ENCODE peak calls at places on chromosomes 7 and 10, in six cellular contexts. A is body of pancreas, B is gastrocnemius medialis, H is uterus, P is Peyer's patch, Z is A549. R is an unnamed sample.

GRCh38 chr10:114374141-114374791 is 30.0 kb downstream of the AFAP1L2 start:
- DNase-seq in P (no peak), B (peak; percentile 18), H (peak; percentile 86), Z (no peak), A (no peak), R (no peak)

GRCh38 chr7:152137476-152138025 is 112.1 kb downstream of the GALNT11 start:
- DNase-seq in Z (no peak), H (no peak), P (no peak), A (no peak), B (no peak), R (peak; percentile 26)

GRCh38 chr7:151717415-151717814 is 159.5 kb downstream of the PRKAG2 start:
- DNase-seq in A (peak; percentile 35), P (no peak), B (no peak), H (no peak), Z (no peak), R (no peak)

GRCh38 chr10:126350216-126350992 is 37.9 kb downstream of the ADAM12 start:
- DNase-seq in P (no peak), B (no peak), H (no peak), Z (peak; percentile 7), A (no peak), R (no peak)

GRCh38 chr10:120978589-120979252 is 127.6 kb downstream of the WDR11 start:
- DNase-seq in P (no peak), A (no peak), B (no peak), H (peak; percentile 38), Z (no peak), R (no peak)

GRCh38 chr10:48655426-48656240 is 29.0 kb upstream of the WDFY4 start:
- DNase-seq in A (peak; percentile 84), H (peak; percentile 52), P (peak; percentile 88), B (peak; percentile 62), Z (peak; percentile 33), R (peak; percentile 93)

GRCh38 chr10:26855186-26855585 is 5.6 kb downstream of the ABI1 start:
- DNase-seq in H (no peak), A (no peak), B (no peak), Z (no peak), P (no peak), R (no peak)

GRCh38 chr10:118568327-118568848 is 27.1 kb downstream of the PRLHR start:
- DNase-seq in B (no peak), H (no peak), P (no peak), Z (peak; percentile 58), A (peak; percentile 67), R (peak; percentile 70)

GRCh38 chr7:70098133-70098561 is 499.9 kb downstream of the AUTS2 start:
- DNase-seq in A (no peak), Z (no peak), H (no peak), P (no peak), B (no peak), R (no peak)

GRCh38 chr10:75405201-75406143 is 3.9 kb upstream of the ZNF503 start:
- DNase-seq in H (peak; percentile 58), B (no peak), Z (no peak), A (peak; percentile 77), P (peak; percentile 55), R (no peak)

GRCh38 chr10:59865101-59865500 is 41.3 kb downstream of the CCDC6 start:
- DNase-seq in H (peak; percentile 29), P (no peak), A (peak; percentile 64), Z (peak; percentile 10), B (peak; percentile 24), R (no peak)

GRCh38 chr10:17432738-17433137 is 21.7 kb downstream of the ST8SIA6 start:
- DNase-seq in Z (no peak), A (no peak), P (no peak), B (no peak), H (no peak), R (no peak)

GRCh38 chr7:151351027-151351426 is 9.4 kb downstream of the NUB1 start:
- DNase-seq in Z (peak; percentile 35), H (no peak), A (no peak), P (no peak), B (no peak), R (peak; percentile 55)

GRCh38 chr7:159094919-159095915 is 49.5 kb downstream of the VIPR2 start:
- DNase-seq in P (peak; percentile 16), H (no peak), B (no peak), A (no peak), Z (no peak), R (no peak)

GRCh38 chr10:7610017-7610416 is 56.7 kb downstream of the ITIH5 start:
- DNase-seq in Z (no peak), H (no peak), B (no peak), P (no peak), A (no peak), R (no peak)

GRCh38 chr10:124324856-124325657 is 93.7 kb downstream of the OAT start:
- DNase-seq in A (no peak), H (no peak), Z (no peak), P (no peak), B (no peak), R (no peak)

GRCh38 chr7:92833024-92833765 is 3.2 kb downstream of the CDK6 start:
- DNase-seq in B (peak; percentile 46), P (peak; percentile 95), H (peak; percentile 78), A (peak; percentile 92), Z (peak; percentile 58), R (peak; percentile 94)

GRCh38 chr10:74282853-74283205 is 131.8 kb downstream of the ADK start:
- DNase-seq in P (no peak), B (no peak), Z (peak; percentile 4), H (no peak), A (no peak), R (no peak)

GRCh38 chr7:88223265-88223664 is 3.4 kb upstream of the SRI start:
- DNase-seq in P (no peak), A (no peak), B (no peak), Z (no peak), H (no peak), R (no peak)

GRCh38 chr7:88217675-88218427 is 2.0 kb downstream of the SRI start:
- DNase-seq in Z (no peak), P (no peak), A (no peak), H (no peak), B (no peak), R (no peak)

GRCh38 chr7:88218836-88219605 is 817 bp downstream of the SRI start:
- DNase-seq in P (peak; percentile 60), B (peak; percentile 15), H (peak; percentile 35), A (peak; percentile 63), Z (peak; percentile 25), R (no peak)

GRCh38 chr7:88218428-88218745 is 1.5 kb downstream of the SRI start:
- DNase-seq in A (no peak), H (no peak), B (no peak), P (no peak), Z (no peak), R (no peak)

GRCh38 chr7:88219781-88220747 is at the start of gene SRI:
- DNase-seq in P (peak; percentile 95), A (peak; percentile 88), B (peak; percentile 73), H (peak; percentile 83), Z (peak; percentile 80), R (peak; percentile 96)
- TF ChIP-seq POLR2A in P (peak; percentile 75), A (peak; percentile 86), B (peak; percentile 41), H (peak; percentile 30), Z (peak; percentile 86), R (no peak)

GRCh38 chr7:141915565-141915964 is 634 bp upstream of the OR9A4 start:
- DNase-seq in H (no peak), B (no peak), P (no peak), A (peak; percentile 60), Z (no peak), R (no peak)
- H3K4me1 ChIP-seq in H (no peaks in the 10 kb centered on the region), B (no peaks in the 10 kb centered on the region), P (no peaks in the 10 kb centered on the region), A (peaks cover 6% of the 10 kb centered on the region), Z (no peaks in the 10 kb centered on the region), R (no peaks in the 10 kb centered on the region)

GRCh38 chr7:1654111-1654510 is 16.0 kb upstream of the ELFN1 start:
- DNase-seq in P (no peak), H (no peak), Z (no peak), B (no peak), A (no peak), R (no peak)
- TF ChIP-seq POLR2A in P (no peak), H (no peak), Z (no peak), B (no peak), A (no peak), R (no peak)

DNA sequence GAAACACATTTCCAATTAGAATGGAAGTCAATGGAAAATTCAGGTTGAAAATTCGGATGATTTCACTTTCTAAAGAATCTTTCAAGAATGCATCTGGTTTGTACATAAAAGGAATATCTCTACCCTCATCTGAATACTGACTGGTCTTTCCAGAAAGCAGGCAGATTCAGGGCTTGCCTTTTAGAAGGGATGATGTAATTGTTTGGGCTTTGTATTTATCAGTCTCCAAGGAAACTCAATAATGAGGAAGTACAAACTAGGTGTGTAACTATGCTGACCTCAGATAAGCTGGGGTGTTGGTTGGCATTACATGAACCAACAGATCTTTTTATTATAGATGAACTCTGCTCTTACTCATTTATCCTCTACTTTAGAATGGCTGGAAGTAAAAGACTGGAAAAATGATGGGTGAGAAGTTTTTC is 24.1 kb downstream of the PDLIM1 start:
- DNase-seq in Z (peak; percentile 89), B (no peak), P (no peak), H (no peak), A (no peak), R (no peak)
- H3K4me1 ChIP-seq in Z (peaks cover 67% of the 10 kb centered on the region), B (peaks cover 72% of the 10 kb centered on the region), P (peaks cover 6% of the 10 kb centered on the region), H (peaks cover 6% of the 10 kb centered on the region), A (peaks cover 38% of the 10 kb centered on the region), R (peaks cover 35% of the 10 kb centered on the region)

DNA sequence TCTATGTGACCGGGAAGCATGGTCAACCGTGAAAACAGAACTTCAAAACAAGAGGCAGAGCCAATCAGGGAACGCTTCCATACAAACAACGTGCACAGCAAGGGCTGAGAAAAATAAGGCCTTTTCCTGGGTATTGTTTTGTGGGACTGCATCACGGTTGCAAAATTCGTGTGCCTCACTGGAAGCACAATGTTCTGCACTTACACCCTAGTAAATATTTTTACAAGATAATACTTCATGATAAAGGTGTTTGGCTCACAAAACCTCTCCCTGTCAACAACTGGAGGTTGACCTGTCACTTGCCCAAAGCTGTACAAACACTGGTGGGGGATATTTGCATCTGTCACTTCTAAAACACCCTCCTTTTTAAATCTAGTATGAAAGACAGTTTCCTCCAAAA is 37.0 kb downstream of the KLF6 start:
- DNase-seq in H (no peak), A (peak; percentile 40), B (no peak), P (no peak), Z (no peak), R (peak; percentile 90)
- TF ChIP-seq POLR2A in H (no peak), A (no peak), B (no peak), P (no peak), Z (no peak), R (no peak)

DNA sequence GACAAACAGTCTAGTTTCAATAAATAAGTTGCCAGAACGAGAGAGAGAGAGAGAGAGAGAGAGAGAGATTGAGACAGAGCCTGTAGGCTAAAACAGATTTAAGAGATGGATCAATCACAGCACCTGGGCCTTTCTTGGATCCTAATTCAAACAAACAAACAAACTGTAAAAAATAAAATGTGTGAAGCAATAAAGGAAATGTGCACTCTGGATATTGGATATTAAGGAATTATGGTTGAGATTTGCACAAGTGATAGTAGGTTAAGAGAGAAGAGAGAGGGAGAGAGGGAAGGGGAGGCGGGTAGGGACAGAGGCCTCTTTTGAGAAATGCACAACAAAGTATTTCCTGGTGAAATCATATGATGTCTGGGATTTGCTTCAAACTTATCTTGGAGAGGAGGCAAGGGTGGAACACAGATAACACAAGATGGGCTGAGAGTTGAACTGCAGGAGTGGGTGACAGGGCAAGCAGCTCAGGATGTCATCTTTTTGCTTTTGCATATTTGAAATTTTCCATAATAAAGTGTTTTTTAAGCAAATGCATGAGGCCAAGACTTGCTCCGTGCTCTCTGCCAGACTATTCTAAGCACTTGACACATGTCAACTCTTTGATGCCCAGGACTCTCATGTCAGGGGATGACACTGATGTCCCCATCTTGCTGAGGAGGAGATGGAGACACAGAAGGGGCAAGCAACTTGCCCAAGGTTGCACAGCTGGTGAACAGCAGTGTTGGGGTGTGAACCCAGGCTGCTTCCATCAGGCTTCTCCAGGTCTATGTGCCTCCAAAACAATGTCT is 9.2 kb upstream of the AEBP1 start:
- DNase-seq in B (no peak), Z (no peak), H (no peak), P (no peak), A (no peak), R (no peak)
- H3K4me1 ChIP-seq in B (no peaks in the 10 kb centered on the region), Z (no peaks in the 10 kb centered on the region), H (no peaks in the 10 kb centered on the region), P (peaks cover 8% of the 10 kb centered on the region), A (no peaks in the 10 kb centered on the region), R (peaks cover 36% of the 10 kb centered on the region)

R was measured in esophagus muscularis mucosa.